ENCODE peak calls at places on chromosomes 13 and 19, in nine cellular contexts. Q is breast epithelium, D is transverse colon, U is GM23338, L is HL-60, Y is HCT116, X is esophagus muscularis mucosa, N is endothelial cell of umbilical vein, C is stomach. F is an unnamed sample.

GRCh38 chr19:51514866-51515481 is 13.4 kb upstream of the SIGLEC12 start:
- DNase-seq in Q (no peak), D (no peak), U (peak; percentile 82), L (peak; percentile 70), Y (peak; percentile 47), X (peak; percentile 70), N (peak; percentile 55), C (no peak), F (peak; percentile 35)

GRCh38 chr13:24130134-24130792 is 30.3 kb upstream of the SPATA13 start:
- DNase-seq in Q (no peak), D (no peak), U (no peak), L (no peak), Y (no peak), X (no peak), N (no peak), C (no peak), F (no peak)

GRCh38 chr19:8307400-8307964 is 676 bp downstream of the CD320 start:
- DNase-seq in Q (peak; percentile 17), D (peak; percentile 24), U (peak; percentile 45), L (no peak), Y (no peak), X (no peak), N (no peak), C (peak; percentile 25), F (no peak)

GRCh38 chr13:106523566-106523965 is 11.9 kb downstream of the EFNB2 start:
- DNase-seq in Q (no peak), D (no peak), U (no peak), L (no peak), Y (no peak), X (no peak), N (peak; percentile 45), C (no peak), F (no peak)

GRCh38 chr13:99660101-99660500 is 158.8 kb downstream of the TM9SF2 start:
- DNase-seq in Q (no peak), D (no peak), U (no peak), L (no peak), Y (no peak), X (peak; percentile 21), N (no peak), C (no peak), F (no peak)

GRCh38 chr13:99250977-99251825 is 7.0 kb downstream of the GPR18 start:
- DNase-seq in Q (no peak), D (no peak), U (no peak), L (no peak), Y (no peak), X (no peak), N (no peak), C (no peak), F (no peak)

GRCh38 chr19:18428837-18429674 is 8.9 kb downstream of the ISYNA1 start:
- DNase-seq in Q (no peak), D (peak; percentile 77), U (peak; percentile 96), L (no peak), Y (no peak), X (no peak), N (peak; percentile 80), C (peak; percentile 70), F (peak; percentile 97)

GRCh38 chr13:69324109-69324886 is 783.3 kb upstream of the ATXN8OS start:
- DNase-seq in Q (no peak), D (no peak), U (peak; percentile 32), L (no peak), Y (peak; percentile 1), X (no peak), N (no peak), C (no peak), F (no peak)

GRCh38 chr13:49214917-49215376 is 5.2 kb upstream of the MLNR start:
- DNase-seq in Q (no peak), D (peak; percentile 45), U (peak; percentile 72), L (peak; percentile 93), Y (peak; percentile 19), X (no peak), N (no peak), C (peak; percentile 42), F (peak; percentile 25)

GRCh38 chr19:21472507-21472906 is 32.9 kb upstream of the ZNF429 start:
- DNase-seq in Q (no peak), D (no peak), U (no peak), L (no peak), Y (no peak), X (no peak), N (no peak), C (no peak), F (no peak)

GRCh38 chr19:21468791-21469190 is 36.6 kb upstream of the ZNF429 start:
- DNase-seq in Q (no peak), D (no peak), U (peak; percentile 66), L (no peak), Y (no peak), X (no peak), N (no peak), C (no peak), F (no peak)

GRCh38 chr19:21474671-21475181 is 30.7 kb upstream of the ZNF429 start:
- DNase-seq in Q (peak; percentile 77), D (peak; percentile 50), U (peak; percentile 92), L (no peak), Y (no peak), X (no peak), N (no peak), C (peak; percentile 75), F (peak; percentile 37)
- TF ChIP-seq POLR2AphosphoS5 in Q (no peak), D (no peak), U (peak; percentile 75), L (no peak), Y (no peak), X (peak; percentile 40), N (no peak), C (no peak), F (no peak)

GRCh38 chr19:16659832-16660708 is at the start of gene SMIM7:
- DNase-seq in Q (peak; percentile 98), D (peak; percentile 99), U (peak; percentile 99), L (peak; percentile 98), Y (peak; percentile 98), X (peak; percentile 99), N (peak; percentile 99), C (peak; percentile 99), F (peak; percentile 93)
- TF ChIP-seq POLR2AphosphoS5 in Q (peak; percentile 99), D (peak; percentile 94), U (peak; percentile 89), L (peak; percentile 95), Y (peak; percentile 88), X (peak; percentile 93), N (peak; percentile 80), C (peak; percentile 96), F (peak; percentile 91)

DNA sequence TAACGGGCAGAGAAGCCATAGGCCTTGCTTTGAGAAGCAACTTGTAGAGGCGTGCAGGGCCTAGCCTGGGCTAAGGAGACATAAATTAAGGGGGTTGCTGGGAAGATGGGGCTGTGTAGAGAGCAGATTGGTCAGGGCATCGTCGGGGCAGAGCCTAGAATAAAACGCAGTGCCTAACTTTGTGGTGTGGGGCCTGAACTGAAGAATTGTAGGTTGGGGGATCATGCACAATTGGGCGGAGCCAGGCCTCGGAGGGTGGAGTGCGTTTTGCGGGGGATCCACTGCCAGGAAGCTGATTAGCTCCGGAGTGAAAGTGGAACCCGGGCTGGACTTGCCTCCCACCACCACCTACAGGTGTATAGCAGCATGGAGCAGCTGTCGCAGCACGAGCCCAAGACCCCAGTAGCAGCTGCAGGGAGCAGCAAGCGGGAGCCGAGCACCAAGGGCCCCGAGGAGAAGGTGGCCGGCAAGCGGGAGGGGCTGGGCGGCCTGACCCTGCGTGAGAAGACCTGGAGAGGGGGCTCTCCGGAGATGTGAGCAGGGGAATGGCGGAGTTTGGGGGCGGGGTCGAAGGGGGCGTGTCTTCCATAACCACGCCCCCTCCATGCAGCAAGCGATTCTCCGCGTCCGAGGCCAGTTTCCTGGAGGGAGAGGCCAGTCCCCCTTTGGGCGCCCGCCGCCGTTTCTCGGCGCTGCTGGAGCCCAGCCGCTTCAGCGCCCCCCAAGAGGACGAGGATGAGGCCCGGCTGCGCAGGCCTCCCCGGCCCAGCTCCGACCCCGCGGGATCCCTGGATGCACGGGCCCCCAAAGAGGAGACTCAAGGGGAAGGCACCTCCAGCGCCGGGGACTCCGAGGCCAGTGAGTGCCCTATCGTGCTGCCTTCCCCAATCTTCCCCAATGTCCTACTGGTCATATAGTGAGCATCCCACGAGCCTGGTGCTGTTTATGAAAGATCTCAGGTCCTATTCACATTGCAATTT is 13.8 kb downstream of the DNASE2 start:
- DNase-seq in Q (peak; percentile 53), D (peak; percentile 76), U (peak; percentile 94), L (no peak), Y (no peak), X (no peak), N (peak; percentile 73), C (peak; percentile 73), F (peak; percentile 93)
- TF ChIP-seq POLR2AphosphoS5 in Q (no peak), D (no peak), U (peak; percentile 69), L (no peak), Y (no peak), X (no peak), N (no peak), C (no peak), F (no peak)

DNA sequence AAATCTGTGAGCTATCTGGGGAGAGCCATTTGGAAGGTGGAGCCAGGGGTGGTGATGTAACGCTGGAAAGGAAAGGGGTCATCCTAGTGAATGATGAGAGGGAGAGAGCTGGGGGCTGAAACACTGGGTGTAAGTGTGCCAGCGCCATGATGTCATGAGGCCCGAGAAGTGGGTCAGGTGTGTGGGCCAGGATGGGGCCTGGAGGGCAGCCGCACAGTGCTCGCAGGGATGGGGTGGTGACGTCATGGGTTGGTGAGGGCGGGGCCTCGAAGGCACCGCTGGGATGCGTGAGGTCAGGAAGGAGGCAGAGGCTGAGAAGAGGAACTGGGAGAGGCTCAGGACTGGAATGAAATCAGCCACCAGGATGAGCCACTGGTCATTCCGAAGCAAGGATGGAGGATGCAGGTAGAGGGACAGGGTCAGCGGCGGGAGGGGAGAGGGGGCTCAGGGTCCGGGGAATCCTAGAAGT is 4.4 kb downstream of the CCDC61 start:
- DNase-seq in Q (no peak), D (no peak), U (peak; percentile 87), L (no peak), Y (no peak), X (no peak), N (no peak), C (no peak), F (no peak)
- TF ChIP-seq POLR2AphosphoS5 in Q (no peak), D (no peak), U (peak; percentile 39), L (no peak), Y (no peak), X (no peak), N (no peak), C (no peak), F (no peak)

DNA sequence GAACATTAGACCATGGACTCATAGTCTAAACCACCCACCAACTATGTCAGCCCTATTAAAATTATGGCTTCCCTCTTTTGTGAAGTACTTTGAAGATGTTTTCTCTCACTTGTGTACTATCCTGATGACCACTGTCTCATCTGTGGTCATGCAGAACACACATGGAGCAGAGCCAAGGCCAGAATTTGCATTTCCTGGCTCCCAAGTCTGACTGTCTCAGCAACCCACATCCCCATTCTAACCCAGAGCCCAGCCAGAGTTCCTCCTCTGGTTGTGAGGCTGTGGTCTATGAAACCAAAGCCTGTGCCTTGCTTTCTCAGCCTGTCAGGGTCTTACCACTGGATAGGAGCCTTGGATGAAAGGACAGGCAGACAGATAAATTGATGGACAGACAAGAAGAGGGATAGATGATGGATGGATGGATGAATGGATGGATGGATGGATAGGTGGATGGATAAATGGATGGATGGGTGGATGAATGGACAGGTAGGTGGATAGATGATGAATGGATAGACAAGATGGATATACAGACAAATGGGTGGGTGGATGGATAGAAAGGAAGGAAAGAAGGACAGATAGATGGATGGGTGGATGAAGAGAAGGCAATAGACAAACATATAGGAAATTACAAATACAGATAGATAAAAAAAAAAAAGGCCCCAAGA is 35.4 kb downstream of the ZNF557 start:
- DNase-seq in Q (no peak), D (no peak), U (no peak), L (no peak), Y (no peak), X (no peak), N (no peak), C (no peak), F (no peak)
- TF ChIP-seq POLR2AphosphoS5 in Q (no peak), D (no peak), U (no peak), L (no peak), Y (no peak), X (no peak), N (no peak), C (no peak), F (no peak)

F was measured in GM12891.